ENCODE peak calls at places on chromosomes 11 and 22, in seven cellular contexts. M is GM19239, D is NCI-H2171, G is fibroblast of lung, E is AG10803, I is EL, N is kidney glomerular epithelial cell. F is an unnamed sample.

GRCh38 chr11:1448882-1449281 is 37.7 kb downstream of the MOB2 start:
- DNase-seq in M (no peak), D (no peak), G (no peak), E (no peak), I (no peak), N (no peak), F (no peak)

GRCh38 chr11:2202071-2202899 is 30.7 kb upstream of the TH start:
- DNase-seq in M (no peak), D (no peak), G (no peak), E (no peak), I (no peak), N (no peak), F (peak; percentile 11)

GRCh38 chr11:69939551-69940245 is 120.5 kb upstream of the FGF3 start:
- DNase-seq in M (no peak), D (no peak), G (peak; percentile 75), E (no peak), I (no peak), N (no peak), F (no peak)

GRCh38 chr22:49621601-49622210 is 206.0 kb downstream of the BRD1 start:
- DNase-seq in M (no peak), D (no peak), G (no peak), E (no peak), I (no peak), N (no peak), F (no peak)

GRCh38 chr11:64659417-64660144 is 63.4 kb downstream of the NRXN2 start:
- DNase-seq in M (no peak), D (no peak), G (peak; percentile 90), E (peak; percentile 96), I (peak; percentile 98), N (no peak), F (peak; percentile 27)

GRCh38 chr11:1643146-1643690 is 13.6 kb downstream of the KRTAP5-5 start:
- DNase-seq in M (no peak), D (no peak), G (no peak), E (no peak), I (no peak), N (no peak), F (no peak)

GRCh38 chr11:35337136-35337918 is 82.0 kb downstream of the SLC1A2 start:
- DNase-seq in M (no peak), D (no peak), G (peak; percentile 99), E (peak; percentile 98), I (peak; percentile 98), N (peak; percentile 99), F (peak; percentile 81)

GRCh38 chr11:26276798-26277424 is 55.0 kb upstream of the ANO3 start:
- DNase-seq in M (peak; percentile 4), D (peak; percentile 43), G (peak; percentile 53), E (peak; percentile 66), I (peak; percentile 49), N (peak; percentile 26), F (peak; percentile 43)

GRCh38 chr11:114019574-114019973 is 39.9 kb upstream of the ZBTB16 start:
- DNase-seq in M (no peak), D (no peak), G (no peak), E (no peak), I (no peak), N (no peak), F (no peak)

GRCh38 chr11:96109265-96110030 is 185.5 kb upstream of the MTMR2 start:
- DNase-seq in M (no peak), D (no peak), G (peak; percentile 63), E (peak; percentile 49), I (no peak), N (no peak), F (no peak)

GRCh38 chr22:33302049-33302545 is 243.9 kb upstream of the SYN3 start:
- DNase-seq in M (peak; percentile 67), D (peak; percentile 63), G (peak; percentile 47), E (peak; percentile 66), I (peak; percentile 37), N (peak; percentile 58), F (peak; percentile 66)

GRCh38 chr11:102115557-102115956 is 5.3 kb downstream of the YAP1 start:
- DNase-seq in M (no peak), D (no peak), G (peak; percentile 82), E (peak; percentile 34), I (peak; percentile 17), N (peak; percentile 97), F (peak; percentile 65)

GRCh38 chr11:116925050-116925449 is 87.6 kb upstream of the APOA1 start:
- DNase-seq in M (no peak), D (no peak), G (no peak), E (no peak), I (no peak), N (no peak), F (no peak)

GRCh38 chr22:26038365-26038764 is 130.9 kb upstream of the SEZ6L start:
- DNase-seq in M (no peak), D (no peak), G (no peak), E (no peak), I (no peak), N (no peak), F (no peak)

GRCh38 chr11:1410366-1411291 is 20.9 kb downstream of the BRSK2 start:
- DNase-seq in M (no peak), D (peak; percentile 36), G (no peak), E (no peak), I (no peak), N (no peak), F (no peak)

GRCh38 chr11:34940026-34940677 is 23.7 kb downstream of the PDHX start:
- DNase-seq in M (no peak), D (no peak), G (peak; percentile 88), E (peak; percentile 82), I (peak; percentile 46), N (peak; percentile 1), F (no peak)

GRCh38 chr22:45296628-45297297 is 12.0 kb downstream of the UPK3A start:
- DNase-seq in M (no peak), D (no peak), G (no peak), E (no peak), I (no peak), N (no peak), F (no peak)

GRCh38 chr11:34155057-34155758 is 49.8 kb downstream of the NAT10 start:
- DNase-seq in M (no peak), D (no peak), G (no peak), E (no peak), I (no peak), N (no peak), F (no peak)

GRCh38 chr11:134752964-134753804 is 341.1 kb upstream of the B3GAT1 start:
- DNase-seq in M (no peak), D (no peak), G (no peak), E (no peak), I (no peak), N (no peak), F (no peak)

GRCh38 chr11:45378516-45378915 is 92.4 kb upstream of the SYT13 start:
- DNase-seq in M (no peak), D (no peak), G (no peak), E (no peak), I (no peak), N (no peak), F (no peak)

GRCh38 chr11:62266558-62266957 is 3.4 kb upstream of the SCGB2A2 start:
- DNase-seq in M (no peak), D (no peak), G (peak; percentile 27), E (no peak), I (peak; percentile 8), N (no peak), F (no peak)

GRCh38 chr11:129374081-129374992 is 1.3 kb upstream of the BARX2 start:
- DNase-seq in M (no peak), D (no peak), G (no peak), E (no peak), I (no peak), N (no peak), F (no peak)

GRCh38 chr11:576791-577610 is 731 bp downstream of the PHRF1 start:
- DNase-seq in M (no peak), D (no peak), G (no peak), E (no peak), I (no peak), N (no peak), F (no peak)

GRCh38 chr11:111694851-111695250 is 71.3 kb downstream of the PPP2R1B start:
- DNase-seq in M (no peak), D (no peak), G (peak; percentile 98), E (peak; percentile 89), I (no peak), N (peak; percentile 93), F (no peak)

GRCh38 chr11:104819603-104820002 is 78.7 kb downstream of the CASP12 start:
- DNase-seq in M (no peak), D (no peak), G (no peak), E (no peak), I (no peak), N (no peak), F (no peak)

F was measured in LoVo.